ENCODE peak calls at places on chromosomes 16 and 17, in ten cellular contexts. One of them, this sample, is unnamed.

GRCh38 chr16:87431926-87432325 is 39.8 kb downstream of the MAP1LC3B start:
- DNase-seq in suprapubic skin: no peak
- DNase-seq in hepatocyte: peak
- DNase-seq in gastrocnemius medialis: no peak
- DNase-seq in foreskin keratinocyte: peak
- DNase-seq in K562: no peak
- DNase-seq in left lung: peak
- DNase-seq in CD4-positive, CD25-positive, alpha-beta regulatory T cell: no peak
- DNase-seq in testis: no peak
- DNase-seq in vagina: no peak
- DNase-seq in this sample: no peak

GRCh38 chr17:193841-194806 is 12.7 kb upstream of the DOC2B start:
- DNase-seq in left lung: no peak
- DNase-seq in testis: peak
- DNase-seq in gastrocnemius medialis: no peak
- DNase-seq in foreskin keratinocyte: no peak
- DNase-seq in suprapubic skin: no peak
- DNase-seq in vagina: no peak
- DNase-seq in CD4-positive, CD25-positive, alpha-beta regulatory T cell: no peak
- DNase-seq in hepatocyte: peak
- DNase-seq in K562: no peak
- DNase-seq in this sample: no peak

GRCh38 chr17:63423251-63423950 is 22.7 kb downstream of the CYB561 start:
- DNase-seq in K562: no peak
- DNase-seq in suprapubic skin: no peak
- DNase-seq in foreskin keratinocyte: no peak
- DNase-seq in hepatocyte: no peak
- DNase-seq in left lung: no peak
- DNase-seq in CD4-positive, CD25-positive, alpha-beta regulatory T cell: no peak
- DNase-seq in vagina: peak
- DNase-seq in testis: peak
- DNase-seq in gastrocnemius medialis: no peak
- DNase-seq in this sample: no peak

GRCh38 chr16:79607587-79607986 is 7.0 kb upstream of the MAF start:
- DNase-seq in hepatocyte: peak
- DNase-seq in left lung: no peak
- DNase-seq in K562: no peak
- DNase-seq in vagina: no peak
- DNase-seq in suprapubic skin: no peak
- DNase-seq in foreskin keratinocyte: no peak
- DNase-seq in testis: no peak
- DNase-seq in CD4-positive, CD25-positive, alpha-beta regulatory T cell: no peak
- DNase-seq in gastrocnemius medialis: peak
- DNase-seq in this sample: no peak

GRCh38 chr17:4109424-4109823 is 33.4 kb downstream of the ZZEF1 start:
- DNase-seq in testis: no peak
- DNase-seq in left lung: no peak
- DNase-seq in suprapubic skin: no peak
- DNase-seq in gastrocnemius medialis: no peak
- DNase-seq in foreskin keratinocyte: no peak
- DNase-seq in CD4-positive, CD25-positive, alpha-beta regulatory T cell: no peak
- DNase-seq in hepatocyte: no peak
- DNase-seq in K562: no peak
- DNase-seq in vagina: no peak
- DNase-seq in this sample: no peak

GRCh38 chr16:31877876-31878642 is 4.5 kb downstream of the ZNF267 start:
- DNase-seq in suprapubic skin: no peak
- DNase-seq in left lung: no peak
- DNase-seq in gastrocnemius medialis: no peak
- DNase-seq in CD4-positive, CD25-positive, alpha-beta regulatory T cell: no peak
- DNase-seq in foreskin keratinocyte: no peak
- DNase-seq in vagina: no peak
- DNase-seq in hepatocyte: no peak
- DNase-seq in K562: no peak
- DNase-seq in testis: no peak
- DNase-seq in this sample: no peak

GRCh38 chr16:25916091-25916490 is 224.3 kb downstream of the HS3ST4 start:
- DNase-seq in CD4-positive, CD25-positive, alpha-beta regulatory T cell: no peak
- DNase-seq in gastrocnemius medialis: no peak
- DNase-seq in suprapubic skin: no peak
- DNase-seq in left lung: no peak
- DNase-seq in K562: no peak
- DNase-seq in foreskin keratinocyte: no peak
- DNase-seq in vagina: no peak
- DNase-seq in hepatocyte: no peak
- DNase-seq in testis: no peak
- DNase-seq in this sample: no peak

GRCh38 chr16:57507414-57508083 is 21.3 kb upstream of the DOK4 start:
- DNase-seq in left lung: no peak
- DNase-seq in vagina: no peak
- DNase-seq in CD4-positive, CD25-positive, alpha-beta regulatory T cell: no peak
- DNase-seq in gastrocnemius medialis: no peak
- DNase-seq in suprapubic skin: no peak
- DNase-seq in hepatocyte: peak
- DNase-seq in testis: no peak
- DNase-seq in foreskin keratinocyte: no peak
- DNase-seq in K562: no peak
- DNase-seq in this sample: no peak

GRCh38 chr16:50697881-50698767 is 4.7 kb downstream of the NOD2 start:
- DNase-seq in hepatocyte: no peak
- DNase-seq in testis: peak
- DNase-seq in left lung: peak
- DNase-seq in vagina: no peak
- DNase-seq in gastrocnemius medialis: peak
- DNase-seq in CD4-positive, CD25-positive, alpha-beta regulatory T cell: no peak
- DNase-seq in foreskin keratinocyte: no peak
- DNase-seq in K562: no peak
- DNase-seq in suprapubic skin: peak
- DNase-seq in this sample: peak

GRCh38 chr17:37836593-37836992 is 87.6 kb upstream of the TBC1D3K start:
- DNase-seq in foreskin keratinocyte: no peak
- DNase-seq in suprapubic skin: no peak
- DNase-seq in left lung: no peak
- DNase-seq in gastrocnemius medialis: no peak
- DNase-seq in K562: no peak
- DNase-seq in vagina: no peak
- DNase-seq in hepatocyte: no peak
- DNase-seq in CD4-positive, CD25-positive, alpha-beta regulatory T cell: no peak
- DNase-seq in testis: no peak
- DNase-seq in this sample: no peak

GRCh38 chr16:66959645-66960177 is 1.4 kb upstream of the CES3 start:
- DNase-seq in testis: no peak
- DNase-seq in gastrocnemius medialis: peak
- DNase-seq in left lung: no peak
- DNase-seq in CD4-positive, CD25-positive, alpha-beta regulatory T cell: no peak
- DNase-seq in vagina: no peak
- DNase-seq in hepatocyte: no peak
- DNase-seq in K562: no peak
- DNase-seq in suprapubic skin: no peak
- DNase-seq in foreskin keratinocyte: no peak
- DNase-seq in this sample: no peak

GRCh38 chr17:41338961-41339485 is 11.6 kb downstream of the KRT33A start:
- DNase-seq in hepatocyte: no peak
- DNase-seq in testis: no peak
- DNase-seq in CD4-positive, CD25-positive, alpha-beta regulatory T cell: peak
- DNase-seq in gastrocnemius medialis: no peak
- DNase-seq in suprapubic skin: no peak
- DNase-seq in K562: no peak
- DNase-seq in vagina: no peak
- DNase-seq in left lung: no peak
- DNase-seq in foreskin keratinocyte: peak
- DNase-seq in this sample: peak

GRCh38 chr16:16877061-16877460 is 498.1 kb downstream of the NPIPA7 start:
- DNase-seq in gastrocnemius medialis: no peak
- DNase-seq in CD4-positive, CD25-positive, alpha-beta regulatory T cell: no peak
- DNase-seq in suprapubic skin: no peak
- DNase-seq in testis: no peak
- DNase-seq in left lung: no peak
- DNase-seq in K562: no peak
- DNase-seq in vagina: peak
- DNase-seq in hepatocyte: no peak
- DNase-seq in foreskin keratinocyte: no peak
- DNase-seq in this sample: no peak

GRCh38 chr17:45946841-45947256 is 52.2 kb upstream of the STH start:
- DNase-seq in testis: no peak
- DNase-seq in left lung: no peak
- DNase-seq in vagina: no peak
- DNase-seq in gastrocnemius medialis: no peak
- DNase-seq in CD4-positive, CD25-positive, alpha-beta regulatory T cell: no peak
- DNase-seq in hepatocyte: no peak
- DNase-seq in K562: no peak
- DNase-seq in suprapubic skin: no peak
- DNase-seq in foreskin keratinocyte: no peak
- DNase-seq in this sample: no peak

GRCh38 chr17:32483451-32484019 is 3.3 kb upstream of the CDK5R1 start:
- DNase-seq in gastrocnemius medialis: no peak
- DNase-seq in hepatocyte: peak
- DNase-seq in suprapubic skin: no peak
- DNase-seq in CD4-positive, CD25-positive, alpha-beta regulatory T cell: no peak
- DNase-seq in foreskin keratinocyte: no peak
- DNase-seq in left lung: no peak
- DNase-seq in testis: peak
- DNase-seq in K562: no peak
- DNase-seq in vagina: no peak
- DNase-seq in this sample: no peak

GRCh38 chr16:59212492-59213024 is 478.4 kb upstream of the GOT2 start:
- DNase-seq in gastrocnemius medialis: no peak
- DNase-seq in foreskin keratinocyte: no peak
- DNase-seq in CD4-positive, CD25-positive, alpha-beta regulatory T cell: no peak
- DNase-seq in hepatocyte: no peak
- DNase-seq in left lung: no peak
- DNase-seq in K562: no peak
- DNase-seq in vagina: no peak
- DNase-seq in suprapubic skin: no peak
- DNase-seq in testis: no peak
- DNase-seq in this sample: no peak

GRCh38 chr17:61517843-61518606 is 65.8 kb downstream of the TBX4 start:
- DNase-seq in foreskin keratinocyte: no peak
- DNase-seq in CD4-positive, CD25-positive, alpha-beta regulatory T cell: no peak
- DNase-seq in K562: no peak
- DNase-seq in gastrocnemius medialis: no peak
- DNase-seq in vagina: no peak
- DNase-seq in hepatocyte: no peak
- DNase-seq in suprapubic skin: no peak
- DNase-seq in left lung: no peak
- DNase-seq in testis: no peak
- DNase-seq in this sample: no peak

DNA sequence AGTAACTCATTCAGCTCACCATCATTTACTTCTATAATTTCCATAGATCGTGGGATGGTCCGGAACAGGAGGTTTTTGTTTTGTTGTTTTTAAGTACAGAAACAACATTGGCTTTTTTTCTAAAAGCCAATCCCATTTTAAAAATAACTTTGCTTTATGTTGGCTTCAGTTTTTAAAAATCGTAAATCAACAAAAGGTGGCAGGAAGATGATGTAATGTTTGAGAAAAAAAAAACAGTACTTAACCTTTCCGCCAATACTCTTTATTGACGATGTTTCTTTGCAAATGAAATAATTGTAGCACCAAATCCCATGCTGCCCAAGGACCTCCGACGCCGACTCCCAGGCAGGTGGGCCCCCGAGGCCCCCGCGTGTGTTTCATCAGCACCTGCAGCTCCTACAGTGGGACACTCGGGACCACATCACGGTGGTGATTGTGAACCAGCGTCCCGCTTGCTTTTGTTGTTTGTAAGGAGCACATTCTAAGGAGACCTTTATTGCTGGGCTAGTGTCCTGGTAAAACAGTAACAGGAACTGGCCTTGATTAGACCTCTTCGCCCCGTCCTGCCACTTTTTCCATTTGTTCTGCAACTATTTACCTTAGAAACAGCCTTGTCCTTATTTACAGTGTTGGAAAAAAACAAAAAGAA is 140.2 kb upstream of the CHMP6 start:
- DNase-seq in K562: no peak
- DNase-seq in gastrocnemius medialis: no peak
- DNase-seq in foreskin keratinocyte: no peak
- DNase-seq in vagina: no peak
- DNase-seq in left lung: no peak
- DNase-seq in testis: no peak
- DNase-seq in hepatocyte: no peak
- DNase-seq in suprapubic skin: no peak
- DNase-seq in CD4-positive, CD25-positive, alpha-beta regulatory T cell: no peak
- DNase-seq in this sample: no peak
- H3K27ac ChIP-seq in K562: no peak
- H3K27ac ChIP-seq in gastrocnemius medialis: peak
- H3K27ac ChIP-seq in foreskin keratinocyte: peak
- H3K27ac ChIP-seq in vagina: no peak
- H3K27ac ChIP-seq in left lung: no peak
- H3K27ac ChIP-seq in testis: no peak
- H3K27ac ChIP-seq in hepatocyte: peak
- H3K27ac ChIP-seq in suprapubic skin: no peak
- H3K27ac ChIP-seq in CD4-positive, CD25-positive, alpha-beta regulatory T cell: no peak
- H3K27ac ChIP-seq in this sample: no peak

GRCh38 chr17:43528319-43528987 is 17.7 kb downstream of the ETV4 start:
- DNase-seq in left lung: no peak
- DNase-seq in CD4-positive, CD25-positive, alpha-beta regulatory T cell: no peak
- DNase-seq in hepatocyte: no peak
- DNase-seq in vagina: no peak
- DNase-seq in foreskin keratinocyte: no peak
- DNase-seq in suprapubic skin: peak
- DNase-seq in testis: peak
- DNase-seq in gastrocnemius medialis: no peak
- DNase-seq in K562: peak
- DNase-seq in this sample: no peak
- H3K27ac ChIP-seq in left lung: no peak
- H3K27ac ChIP-seq in CD4-positive, CD25-positive, alpha-beta regulatory T cell: no peak
- H3K27ac ChIP-seq in hepatocyte: no peak
- H3K27ac ChIP-seq in vagina: no peak
- H3K27ac ChIP-seq in foreskin keratinocyte: no peak
- H3K27ac ChIP-seq in suprapubic skin: no peak
- H3K27ac ChIP-seq in testis: peak
- H3K27ac ChIP-seq in gastrocnemius medialis: no peak
- H3K27ac ChIP-seq in K562: peak
- H3K27ac ChIP-seq in this sample: no peak

GRCh38 chr16:52070341-52071057 is 476.4 kb downstream of the TOX3 start:
- DNase-seq in CD4-positive, CD25-positive, alpha-beta regulatory T cell: no peak
- DNase-seq in K562: no peak
- DNase-seq in suprapubic skin: no peak
- DNase-seq in testis: no peak
- DNase-seq in left lung: no peak
- DNase-seq in gastrocnemius medialis: no peak
- DNase-seq in foreskin keratinocyte: no peak
- DNase-seq in hepatocyte: no peak
- DNase-seq in vagina: no peak
- DNase-seq in this sample: no peak
- H3K27ac ChIP-seq in CD4-positive, CD25-positive, alpha-beta regulatory T cell: no peak
- H3K27ac ChIP-seq in K562: no peak
- H3K27ac ChIP-seq in suprapubic skin: no peak
- H3K27ac ChIP-seq in testis: no peak
- H3K27ac ChIP-seq in left lung: no peak
- H3K27ac ChIP-seq in gastrocnemius medialis: no peak
- H3K27ac ChIP-seq in foreskin keratinocyte: no peak
- H3K27ac ChIP-seq in hepatocyte: no peak
- H3K27ac ChIP-seq in vagina: no peak
- H3K27ac ChIP-seq in this sample: no peak

DNA sequence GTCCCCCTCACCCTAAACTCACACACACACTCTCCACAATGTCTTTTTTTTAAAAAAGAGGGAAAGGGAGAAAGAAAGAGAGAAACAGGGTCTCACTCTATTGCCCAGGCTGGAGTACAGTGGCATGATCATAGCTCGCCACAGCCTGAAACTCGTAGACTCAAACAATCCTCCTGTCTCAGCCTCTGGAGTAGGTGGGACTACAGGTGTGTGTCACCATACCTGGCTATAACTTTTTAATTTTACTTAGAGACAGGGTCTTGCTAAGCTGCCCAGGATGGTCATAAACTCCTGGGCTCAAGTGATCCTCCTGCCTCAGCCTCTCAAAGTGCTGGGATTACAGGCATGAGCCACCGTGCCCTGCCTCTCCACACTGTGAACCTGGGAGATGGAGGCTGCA is 24.9 kb downstream of the LITAF start:
- DNase-seq in foreskin keratinocyte: no peak
- DNase-seq in testis: no peak
- DNase-seq in CD4-positive, CD25-positive, alpha-beta regulatory T cell: no peak
- DNase-seq in left lung: no peak
- DNase-seq in suprapubic skin: no peak
- DNase-seq in hepatocyte: no peak
- DNase-seq in gastrocnemius medialis: no peak
- DNase-seq in K562: no peak
- DNase-seq in vagina: no peak
- DNase-seq in this sample: no peak
- H3K27ac ChIP-seq in foreskin keratinocyte: peak
- H3K27ac ChIP-seq in testis: peak
- H3K27ac ChIP-seq in CD4-positive, CD25-positive, alpha-beta regulatory T cell: peak
- H3K27ac ChIP-seq in left lung: no peak
- H3K27ac ChIP-seq in suprapubic skin: peak
- H3K27ac ChIP-seq in hepatocyte: peak
- H3K27ac ChIP-seq in gastrocnemius medialis: peak
- H3K27ac ChIP-seq in K562: no peak
- H3K27ac ChIP-seq in vagina: peak
- H3K27ac ChIP-seq in this sample: no peak

This sample was measured in MM.1S.